ENCODE peak calls at places on chromosomes 3 and 15, in six cellular contexts. L is brain microvascular endothelial cell, X is mucosa of descending colon, R is right lobe of liver, N is GM23338, S is RWPE1. M is an unnamed sample.

GRCh38 chr3:41318520-41318919 is 119.2 kb downstream of the CTNNB1 start:
- DNase-seq in N (no peak), L (peak), R (no peak), S (no peak), X (no peak), M (no peak)

GRCh38 chr15:72733941-72734738 is 48.1 kb downstream of the BBS4 start:
- DNase-seq in N (no peak), L (no peak), S (no peak), X (no peak), R (no peak), M (no peak)

GRCh38 chr3:152267831-152268500 is 763 bp upstream of the MBNL1 start:
- DNase-seq in L (no peak), X (no peak), N (no peak), R (no peak), S (no peak), M (no peak)

GRCh38 chr15:89110060-89110459 is 21.8 kb downstream of the ABHD2 start:
- DNase-seq in N (no peak), L (no peak), S (no peak), R (no peak), X (no peak), M (no peak)

GRCh38 chr3:127822166-127822835 is at the start of gene MGLL:
- DNase-seq in N (peak), S (peak), X (no peak), R (no peak), L (peak), M (peak)

GRCh38 chr15:63970723-63971426 is 75.4 kb downstream of the DAPK2 start:
- DNase-seq in S (no peak), L (no peak), R (no peak), N (no peak), X (no peak), M (no peak)

GRCh38 chr15:89358755-89359439 is 24.3 kb upstream of the POLG start:
- DNase-seq in X (peak), R (peak), S (peak), N (peak), L (peak), M (peak)

GRCh38 chr3:86563358-86563970 is 427.5 kb downstream of the VGLL3 start:
- DNase-seq in X (no peak), R (no peak), L (no peak), N (peak), S (peak), M (no peak)

GRCh38 chr3:104275199-104275598 is 1091.5 kb upstream of the ALCAM start:
- DNase-seq in N (no peak), X (no peak), R (no peak), L (no peak), S (no peak), M (no peak)

GRCh38 chr3:126126292-126126691 is 42.4 kb upstream of the SLC41A3 start:
- DNase-seq in L (no peak), N (no peak), X (peak), S (no peak), R (peak), M (no peak)

GRCh38 chr3:172061724-172062184 is 22.4 kb downstream of the FNDC3B start:
- DNase-seq in N (no peak), S (no peak), X (no peak), L (no peak), R (no peak), M (no peak)

GRCh38 chr3:10602769-10603768 is 97.7 kb upstream of the ATP2B2 start:
- DNase-seq in N (no peak), L (no peak), X (no peak), R (no peak), S (no peak), M (no peak)

GRCh38 chr3:25604107-25604805 is 60.5 kb downstream of the TOP2B start:
- DNase-seq in N (no peak), X (no peak), R (no peak), L (peak), S (peak), M (no peak)

GRCh38 chr3:59247402-59247841 is 197.6 kb upstream of the CFAP20DC start:
- DNase-seq in R (no peak), L (no peak), N (no peak), X (no peak), S (no peak), M (no peak)

GRCh38 chr3:14467723-14468620 is 65.6 kb downstream of the SLC6A6 start:
- DNase-seq in S (peak), R (no peak), L (peak), N (peak), X (no peak), M (peak)

GRCh38 chr15:70308011-70308761 is 210.5 kb upstream of the TLE3 start:
- DNase-seq in S (no peak), R (no peak), X (no peak), L (no peak), N (no peak), M (no peak)

GRCh38 chr3:38454884-38455638 is 1.4 kb downstream of the ACVR2B start:
- DNase-seq in S (peak), R (peak), X (peak), L (no peak), N (peak), M (peak)

GRCh38 chr3:14133876-14134275 is 9.0 kb downstream of the TMEM43 start:
- DNase-seq in S (no peak), L (no peak), N (no peak), R (no peak), X (no peak), M (no peak)

GRCh38 chr3:69791919-69792399 is 52.7 kb downstream of the MITF start:
- DNase-seq in X (no peak), N (peak), R (no peak), L (peak), S (no peak), M (no peak)

GRCh38 chr15:70806992-70807712 is 43.8 kb upstream of the UACA start:
- DNase-seq in L (no peak), X (peak), N (no peak), R (peak), S (no peak), M (no peak)

GRCh38 chr3:170033489-170033888 is 4.3 kb upstream of the GPR160 start:
- DNase-seq in S (no peak), N (no peak), R (no peak), L (no peak), X (peak), M (no peak)

GRCh38 chr3:64995857-64996564 is 308.2 kb upstream of the ADAMTS9 start:
- DNase-seq in R (no peak), N (no peak), L (peak), X (no peak), S (no peak), M (no peak)

GRCh38 chr3:65425880-65426279 is 612.8 kb downstream of the MAGI1 start:
- DNase-seq in R (no peak), S (peak), N (peak), X (no peak), L (peak), M (no peak)

GRCh38 chr3:127016043-127016343 is 33.1 kb downstream of the PLXNA1 start:
- DNase-seq in L (no peak), S (no peak), R (no peak), X (no peak), N (no peak), M (no peak)

GRCh38 chr3:128378631-128379347 is 87.9 kb downstream of the DNAJB8 start:
- DNase-seq in L (peak), X (no peak), S (no peak), R (peak), N (no peak), M (no peak)

GRCh38 chr3:194518652-194519051 is 31.9 kb upstream of the ATP13A3 start:
- DNase-seq in N (no peak), L (no peak), S (no peak), R (no peak), X (no peak), M (no peak)

GRCh38 chr3:152236741-152237140 is 32.0 kb upstream of the MBNL1 start:
- DNase-seq in N (no peak), R (no peak), L (no peak), X (no peak), S (no peak), M (no peak)

GRCh38 chr15:29724026-29724425 is 98.2 kb downstream of the TJP1 start:
- DNase-seq in X (no peak), L (no peak), N (no peak), R (no peak), S (no peak), M (no peak)

GRCh38 chr3:110021659-110022058 is 684.3 kb upstream of the DPPA4 start:
- DNase-seq in N (no peak), L (no peak), S (no peak), R (no peak), X (no peak), M (no peak)

GRCh38 chr15:65787260-65787659 is 4.8 kb downstream of the DENND4A start:
- DNase-seq in N (no peak), L (no peak), R (no peak), S (no peak), X (no peak), M (no peak)

GRCh38 chr3:195236801-195237570 is 34.0 kb downstream of the XXYLT1 start:
- DNase-seq in X (no peak), S (no peak), L (no peak), N (no peak), R (no peak), M (no peak)

GRCh38 chr3:186828340-186828739 is 14.2 kb upstream of the ADIPOQ start:
- DNase-seq in N (no peak), R (no peak), S (no peak), L (no peak), X (no peak), M (no peak)

GRCh38 chr3:130700541-130700940 is 46.1 kb downstream of the PIK3R4 start:
- DNase-seq in N (no peak), S (no peak), L (no peak), X (no peak), R (no peak), M (no peak)

GRCh38 chr15:41022487-41023090 is 69.3 kb downstream of the CHAC1 start:
- DNase-seq in N (peak), R (no peak), L (peak), S (peak), X (no peak), M (peak)

GRCh38 chr15:52481915-52482314 is 46.8 kb downstream of the MYO5A start:
- DNase-seq in L (peak), N (no peak), X (no peak), R (no peak), S (no peak), M (no peak)

GRCh38 chr3:76756578-76756977 is 283.3 kb upstream of the ROBO2 start:
- DNase-seq in L (no peak), X (peak), N (no peak), S (no peak), R (no peak), M (no peak)

DNA sequence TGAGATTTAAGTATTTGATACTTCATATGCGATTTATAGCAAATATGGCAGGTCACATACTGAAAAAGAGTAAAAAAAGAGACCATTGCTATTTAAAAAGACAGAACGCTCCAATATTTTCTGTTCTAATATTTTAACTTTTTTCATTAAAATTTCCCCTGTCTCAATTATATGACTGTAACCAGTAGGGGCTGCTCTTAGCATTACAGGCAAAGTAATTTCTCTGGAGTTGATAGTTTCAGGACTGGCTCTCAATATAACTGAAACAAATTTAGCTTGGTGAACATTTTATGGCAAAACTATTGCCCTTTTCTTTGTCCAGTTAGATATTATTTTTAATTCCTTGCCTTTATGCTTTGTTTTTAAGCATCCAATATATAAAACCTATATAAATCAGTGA is 286.3 kb upstream of the ROBO2 start:
- DNase-seq in X (no peak), L (no peak), S (no peak), N (peak), R (no peak), M (no peak)
- TF ChIP-seq CTCF in X (no peak), L (peak), S (no peak), N (peak), R (peak), M (peak)

GRCh38 chr15:74053941-74054529 is 28.3 kb downstream of the GOLGA6A start:
- DNase-seq in N (peak), R (peak), X (peak), S (peak), L (peak), M (peak)
- TF ChIP-seq CTCF in N (no peak), R (peak), X (peak), S (peak), L (peak), M (peak)

GRCh38 chr3:162512488-162512887 is 1015.9 kb downstream of the OTOL1 start:
- DNase-seq in N (no peak), L (no peak), R (no peak), X (no peak), S (no peak), M (no peak)

GRCh38 chr3:162521669-162522068 is 1025.1 kb downstream of the OTOL1 start:
- DNase-seq in L (no peak), S (no peak), X (no peak), R (no peak), N (no peak), M (no peak)

GRCh38 chr3:162517110-162517509 is 1020.5 kb downstream of the OTOL1 start:
- DNase-seq in S (no peak), X (no peak), L (no peak), N (no peak), R (no peak), M (no peak)
- TF ChIP-seq CTCF in S (no peak), X (no peak), L (no peak), N (no peak), R (no peak), M (no peak)

DNA sequence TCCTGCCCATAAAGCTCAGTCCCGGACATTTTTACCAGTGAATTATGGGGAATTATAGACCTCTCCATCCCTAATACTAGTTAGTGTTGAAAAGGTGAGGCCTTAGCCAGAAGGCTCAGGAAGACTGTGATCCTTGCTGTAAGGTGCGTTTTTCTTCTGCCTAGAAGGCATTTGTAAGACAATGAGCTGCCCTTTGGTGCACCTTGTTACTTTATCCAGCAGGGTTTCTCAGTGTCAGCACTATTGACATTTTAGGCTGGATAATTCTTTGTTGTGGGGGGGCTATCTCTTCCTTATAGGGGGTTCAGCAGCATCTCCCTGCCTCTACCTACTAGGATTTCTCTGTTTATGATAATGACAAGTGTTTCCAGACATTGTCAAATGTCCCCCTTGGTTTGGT is 108.1 kb upstream of the ABHD17C start:
- DNase-seq in L (no peak), X (no peak), N (peak), R (no peak), S (no peak), M (no peak)
- TF ChIP-seq CTCF in L (no peak), X (no peak), N (peak), R (no peak), S (no peak), M (no peak)

DNA sequence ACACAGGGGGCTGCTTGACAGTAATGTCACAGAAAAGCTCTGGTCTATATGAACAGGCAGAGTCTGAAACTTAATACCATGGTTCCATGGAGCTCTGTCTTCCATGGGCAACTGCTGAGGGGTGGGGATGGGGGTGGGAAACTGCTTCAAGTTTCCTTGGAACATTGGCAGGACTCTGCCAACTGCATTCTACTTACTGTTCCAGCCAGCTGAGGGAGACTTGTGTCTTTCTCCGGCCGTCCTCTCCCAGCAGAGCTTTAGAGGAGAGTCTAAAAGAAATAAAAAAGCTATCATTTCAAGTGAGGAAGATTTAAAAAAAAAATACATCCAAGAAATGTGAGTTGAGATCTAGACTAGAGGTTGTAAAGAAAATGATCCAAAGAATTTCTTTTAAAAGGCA is 348.8 kb downstream of the ZIC1 start:
- DNase-seq in L (no peak), X (no peak), R (no peak), S (no peak), N (no peak), M (no peak)
- TF ChIP-seq CTCF in L (no peak), X (no peak), R (no peak), S (no peak), N (no peak), M (no peak)

GRCh38 chr15:50697109-50697797 is 10.7 kb upstream of the TRPM7 start:
- DNase-seq in N (no peak), X (no peak), R (no peak), L (no peak), S (no peak), M (no peak)

GRCh38 chr15:50702762-50703334 is 16.3 kb upstream of the TRPM7 start:
- DNase-seq in R (no peak), L (no peak), X (no peak), S (no peak), N (no peak), M (no peak)

GRCh38 chr15:50698101-50698500 is 11.5 kb upstream of the TRPM7 start:
- DNase-seq in S (no peak), L (no peak), N (no peak), X (no peak), R (no peak), M (no peak)
- TF ChIP-seq CTCF in S (no peak), L (no peak), N (no peak), X (no peak), R (no peak), M (no peak)

DNA sequence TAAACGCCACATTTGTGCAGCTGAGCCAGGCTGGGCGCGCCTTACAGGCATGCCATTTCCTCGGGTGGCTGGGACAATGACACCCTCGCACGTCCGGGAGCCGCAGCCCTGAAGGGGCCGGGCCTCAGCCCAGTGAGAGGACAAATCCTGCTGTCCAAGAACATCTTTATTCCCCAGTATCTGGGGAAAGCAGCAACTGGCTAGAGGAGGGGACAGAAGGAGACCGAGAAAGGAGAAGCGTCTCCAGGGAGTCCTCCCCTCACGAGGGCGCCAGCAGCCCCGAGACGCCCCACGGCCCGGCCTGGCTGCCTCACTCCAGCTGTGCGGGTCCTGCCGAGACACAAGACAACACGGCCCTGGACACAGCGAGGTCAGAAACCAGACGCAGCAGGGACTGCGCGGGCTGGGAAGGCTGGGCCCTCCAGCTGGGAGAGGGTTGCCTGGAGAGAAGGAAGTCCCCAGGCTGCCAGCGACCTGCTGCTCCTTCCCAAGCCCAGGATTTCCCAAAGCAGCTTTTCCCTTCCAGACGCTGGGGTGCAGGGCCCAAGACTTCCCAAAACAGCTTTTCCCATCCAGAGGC is 130.2 kb downstream of the CHSY1 start:
- DNase-seq in N (peak), S (no peak), R (peak), L (peak), X (peak), M (peak)
- TF ChIP-seq CTCF in N (peak), S (no peak), R (peak), L (peak), X (no peak), M (peak)

GRCh38 chr3:57110797-57111196 is 50.3 kb downstream of the SPATA12 start:
- DNase-seq in R (no peak), S (no peak), X (no peak), L (no peak), N (no peak), M (no peak)
- TF ChIP-seq CTCF in R (no peak), S (no peak), X (no peak), L (no peak), N (no peak), M (no peak)

DNA sequence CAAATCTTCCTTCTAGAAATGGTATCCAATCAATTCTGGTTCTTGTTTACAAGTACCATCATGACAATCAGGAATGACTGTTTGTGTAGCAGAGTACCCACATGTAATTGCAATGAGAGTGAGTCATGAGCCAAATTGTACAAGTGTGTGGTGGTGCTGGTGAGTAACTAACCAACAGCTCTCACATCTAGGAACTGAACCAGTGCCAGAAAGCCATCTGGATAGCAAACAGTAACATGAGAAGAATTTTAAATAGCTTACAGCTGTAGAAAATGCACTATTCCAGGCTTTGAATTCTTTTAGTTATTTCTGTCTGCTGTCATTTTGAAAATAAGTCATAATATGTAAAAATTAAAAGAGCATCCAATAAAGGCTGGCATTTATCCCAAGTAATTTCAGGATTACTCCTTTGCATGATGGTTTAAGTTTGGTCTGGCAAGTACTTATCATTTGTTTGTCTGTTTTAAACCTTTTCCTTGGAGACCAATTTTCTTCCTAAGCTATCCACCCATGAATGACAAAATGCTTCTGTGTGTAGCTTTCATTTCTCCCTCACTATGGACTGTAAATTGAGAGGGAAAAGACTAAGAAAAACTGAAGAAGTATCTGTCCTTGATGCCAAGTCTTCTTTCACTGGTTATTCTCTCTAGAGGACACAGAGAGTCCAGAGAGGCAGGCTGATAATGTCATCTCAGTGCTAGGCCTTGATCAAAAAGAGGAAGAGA is 60.0 kb downstream of the PIK3CB start:
- DNase-seq in L (peak), X (no peak), R (no peak), S (peak), N (no peak), M (no peak)
- TF ChIP-seq CTCF in L (no peak), X (no peak), R (no peak), S (no peak), N (no peak), M (no peak)